ENCODE peak calls at places on chromosomes 7 and 10, in four cellular contexts. One of them, this sample, is unnamed.

GRCh38 chr10:88833722-88834121 is 17.9 kb downstream of the ANKRD22 start:
- DNase-seq in IMR-90: no peak
- DNase-seq in neural progenitor cell: no peak
- DNase-seq in PC-3: no peak
- DNase-seq in this sample: no peak

GRCh38 chr10:44385726-44386438 is 985 bp upstream of the CXCL12 start:
- DNase-seq in neural progenitor cell: peak; percentile 38
- DNase-seq in IMR-90: no peak
- DNase-seq in PC-3: no peak
- DNase-seq in this sample: no peak

GRCh38 chr10:110138197-110138812 is 69.1 kb upstream of the MXI1 start:
- DNase-seq in PC-3: peak; percentile 68
- DNase-seq in IMR-90: peak; percentile 66
- DNase-seq in neural progenitor cell: peak; percentile 79
- DNase-seq in this sample: no peak

GRCh38 chr7:130144632-130145171 is 60.5 kb downstream of the TMEM209 start:
- DNase-seq in neural progenitor cell: no peak
- DNase-seq in IMR-90: peak; percentile 58
- DNase-seq in PC-3: peak; percentile 35
- DNase-seq in this sample: no peak

GRCh38 chr7:64045301-64046040 is at the start of gene ZNF727:
- DNase-seq in IMR-90: no peak
- DNase-seq in PC-3: no peak
- DNase-seq in neural progenitor cell: no peak
- DNase-seq in this sample: no peak

GRCh38 chr10:6738464-6738824 is 158.4 kb upstream of the PRKCQ start:
- DNase-seq in PC-3: no peak
- DNase-seq in neural progenitor cell: no peak
- DNase-seq in IMR-90: peak; percentile 33
- DNase-seq in this sample: no peak

GRCh38 chr10:4025339-4025738 is 240.3 kb upstream of the KLF6 start:
- DNase-seq in neural progenitor cell: no peak
- DNase-seq in IMR-90: no peak
- DNase-seq in PC-3: no peak
- DNase-seq in this sample: no peak

GRCh38 chr7:116663744-116664143 is 8.3 kb upstream of the MET start:
- DNase-seq in PC-3: no peak
- DNase-seq in IMR-90: no peak
- DNase-seq in neural progenitor cell: no peak
- DNase-seq in this sample: no peak

GRCh38 chr7:102331536-102332275 is 24.5 kb downstream of the SPDYE6 start:
- DNase-seq in IMR-90: no peak
- DNase-seq in neural progenitor cell: no peak
- DNase-seq in PC-3: peak; percentile 30
- DNase-seq in this sample: no peak

GRCh38 chr10:2079603-2080078 is 342.3 kb upstream of the ADARB2 start:
- DNase-seq in neural progenitor cell: no peak
- DNase-seq in IMR-90: no peak
- DNase-seq in PC-3: no peak
- DNase-seq in this sample: no peak

GRCh38 chr10:124693396-124693795 is 50.8 kb downstream of the FAM53B start:
- DNase-seq in IMR-90: no peak
- DNase-seq in PC-3: no peak
- DNase-seq in neural progenitor cell: no peak
- DNase-seq in this sample: no peak

GRCh38 chr10:128854965-128855364 is 612.1 kb upstream of the MGMT start:
- DNase-seq in neural progenitor cell: peak; percentile 76
- DNase-seq in PC-3: no peak
- DNase-seq in IMR-90: no peak
- DNase-seq in this sample: peak; percentile 3

GRCh38 chr10:114856544-114857287 is 35.1 kb downstream of the FHIP2A start:
- DNase-seq in PC-3: peak; percentile 65
- DNase-seq in neural progenitor cell: no peak
- DNase-seq in IMR-90: peak; percentile 90
- DNase-seq in this sample: no peak

GRCh38 chr10:79933961-79934360 is 14.9 kb downstream of the SFTPD start:
- DNase-seq in PC-3: peak; percentile 84
- DNase-seq in neural progenitor cell: no peak
- DNase-seq in IMR-90: no peak
- DNase-seq in this sample: no peak

GRCh38 chr7:156993925-156994235 is 16.6 kb downstream of the MNX1 start:
- DNase-seq in PC-3: no peak
- DNase-seq in neural progenitor cell: no peak
- DNase-seq in IMR-90: no peak
- DNase-seq in this sample: no peak

GRCh38 chr7:139775829-139776266 is 1.9 kb downstream of the HIPK2 start:
- DNase-seq in IMR-90: peak; percentile 85
- DNase-seq in PC-3: peak; percentile 79
- DNase-seq in neural progenitor cell: peak; percentile 43
- DNase-seq in this sample: no peak

GRCh38 chr10:77062381-77062780 is 575.2 kb downstream of the KCNMA1 start:
- DNase-seq in neural progenitor cell: no peak
- DNase-seq in PC-3: no peak
- DNase-seq in IMR-90: no peak
- DNase-seq in this sample: no peak

DNA sequence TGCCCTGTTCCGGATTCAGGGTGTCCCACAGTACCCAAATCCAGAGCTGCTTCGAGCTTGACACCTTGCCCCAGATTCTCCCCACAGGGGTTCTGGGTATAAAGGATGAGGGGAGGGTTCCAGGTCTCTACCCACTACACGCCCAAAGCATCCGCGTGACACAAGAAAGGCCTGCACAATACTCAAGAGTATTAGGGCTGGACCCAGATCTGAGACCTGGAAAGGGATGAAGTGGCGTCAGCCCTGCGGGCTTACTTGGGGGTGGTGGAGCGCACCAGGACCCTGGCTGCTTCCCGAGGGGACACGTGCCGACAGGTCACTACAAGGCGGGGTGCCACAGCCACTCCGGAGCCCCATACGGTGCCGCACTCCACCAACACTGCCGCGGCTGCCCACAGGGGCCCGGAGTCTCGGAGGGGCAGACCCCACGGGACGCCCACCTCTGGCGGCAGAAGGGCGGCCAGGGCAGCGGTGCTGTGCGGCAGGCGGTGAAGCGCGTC is 1.3 kb downstream of the TYSND1 start:
- DNase-seq in IMR-90: no peak
- DNase-seq in neural progenitor cell: no peak
- DNase-seq in PC-3: peak; percentile 38
- DNase-seq in this sample: no peak
- H3K9ac ChIP-seq in IMR-90: peak overlapping the region; percentile 40
- H3K9ac ChIP-seq in neural progenitor cell: no peak overlapping the region
- H3K9ac ChIP-seq in PC-3: peak overlapping the region; percentile 83
- H3K9ac ChIP-seq in this sample: peak overlapping the region; percentile 85

DNA sequence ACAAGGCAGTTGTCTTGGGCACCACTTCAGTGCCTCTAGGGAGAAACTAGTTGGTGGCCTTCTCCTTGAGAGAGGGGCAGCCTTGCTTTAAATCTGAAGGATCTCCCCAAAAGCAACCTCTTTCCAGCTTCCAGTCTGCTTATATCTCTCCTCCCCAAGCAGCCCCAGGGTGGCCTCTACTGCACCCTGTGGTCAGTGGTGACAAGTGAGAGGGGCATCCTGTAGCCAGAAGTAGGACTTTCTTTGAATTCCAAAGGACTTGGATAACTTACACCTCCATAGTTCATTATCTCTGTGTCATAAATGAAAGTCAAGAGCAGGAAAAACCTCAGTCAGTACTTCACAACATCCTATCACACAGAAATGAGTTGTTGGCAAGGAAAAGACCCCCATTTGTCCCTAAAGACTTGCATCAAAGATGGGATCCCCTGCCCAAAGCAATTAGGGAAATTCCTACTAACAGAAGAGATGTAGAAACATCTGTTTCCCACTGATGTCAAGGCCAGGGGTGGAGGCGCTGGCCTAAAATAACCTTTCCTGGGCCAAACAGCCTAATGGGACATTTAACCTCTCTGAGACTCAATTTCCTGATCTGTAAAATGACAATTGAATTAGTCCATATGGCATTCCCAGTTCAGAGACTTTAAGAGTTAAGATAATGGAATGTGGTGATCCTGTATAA is 44.0 kb upstream of the ANKRD1 start:
- DNase-seq in neural progenitor cell: no peak
- DNase-seq in IMR-90: no peak
- DNase-seq in PC-3: no peak
- DNase-seq in this sample: no peak
- H3K4me1 ChIP-seq in neural progenitor cell: no peaks in the 10 kb centered on the region
- H3K4me1 ChIP-seq in IMR-90: peaks cover 17% of the 10 kb centered on the region
- H3K4me1 ChIP-seq in PC-3: peaks cover 33% of the 10 kb centered on the region
- H3K4me1 ChIP-seq in this sample: no peaks in the 10 kb centered on the region

GRCh38 chr10:34808789-34809745 is 6.0 kb downstream of the PARD3 start:
- DNase-seq in IMR-90: peak; percentile 43
- DNase-seq in neural progenitor cell: peak; percentile 75
- DNase-seq in PC-3: no peak
- DNase-seq in this sample: no peak
- H3K9ac ChIP-seq in IMR-90: peak overlapping the region; percentile 19
- H3K9ac ChIP-seq in neural progenitor cell: no peak overlapping the region
- H3K9ac ChIP-seq in PC-3: no peak overlapping the region
- H3K9ac ChIP-seq in this sample: no peak overlapping the region

GRCh38 chr10:69466158-69466490 is 14.9 kb downstream of the TSPAN15 start:
- DNase-seq in neural progenitor cell: no peak
- DNase-seq in IMR-90: no peak
- DNase-seq in PC-3: no peak
- DNase-seq in this sample: no peak
- H3K4me1 ChIP-seq in neural progenitor cell: peaks cover 18% of the 10 kb centered on the region
- H3K4me1 ChIP-seq in IMR-90: no peaks in the 10 kb centered on the region
- H3K4me1 ChIP-seq in PC-3: peaks cover 44% of the 10 kb centered on the region
- H3K4me1 ChIP-seq in this sample: peaks cover 4% of the 10 kb centered on the region